ENCODE peak calls at places on chromosomes 6 and 20, in nine cellular contexts. X is A549; Y is HFF-Myc; G is astrocyte; P is chondrocyte; K is CD4-positive, alpha-beta T cell; R is transverse colon; V is B cell; Q is foreskin fibroblast. S is an unnamed sample.

GRCh38 chr6:137102851-137103492 is 58.2 kb upstream of the IL20RA start:
- DNase-seq in X (no peak), Y (no peak), G (no peak), P (no peak), K (no peak), R (no peak), V (peak), Q (no peak), S (peak)

GRCh38 chr20:55253765-55254164 is 751.6 kb downstream of the CBLN4 start:
- DNase-seq in X (no peak), Y (no peak), G (peak), P (no peak), K (no peak), R (no peak), V (no peak), Q (no peak), S (no peak)

GRCh38 chr6:168886306-168886854 is 367.3 kb downstream of the THBS2 start:
- DNase-seq in X (no peak), Y (no peak), G (no peak), P (no peak), K (no peak), R (no peak), V (no peak), Q (no peak), S (no peak)

GRCh38 chr6:3850451-3851203 is 1.5 kb downstream of the FAM50B start:
- DNase-seq in X (no peak), Y (no peak), G (no peak), P (no peak), K (no peak), R (peak), V (no peak), Q (no peak), S (peak)

GRCh38 chr6:137579612-137580011 is 85.4 kb upstream of the OLIG3 start:
- DNase-seq in X (no peak), Y (no peak), G (no peak), P (no peak), K (no peak), R (no peak), V (no peak), Q (no peak), S (no peak)

GRCh38 chr20:40471261-40471629 is 217.8 kb downstream of the MAFB start:
- DNase-seq in X (peak), Y (no peak), G (no peak), P (no peak), K (no peak), R (peak), V (no peak), Q (no peak), S (no peak)

GRCh38 chr20:41380551-41381262 is 14.1 kb upstream of the EMILIN3 start:
- DNase-seq in X (no peak), Y (no peak), G (no peak), P (peak), K (no peak), R (no peak), V (no peak), Q (no peak), S (no peak)

GRCh38 chr6:104548297-104548696 is 311.4 kb downstream of the HACE1 start:
- DNase-seq in X (no peak), Y (no peak), G (no peak), P (no peak), K (no peak), R (no peak), V (no peak), Q (no peak), S (no peak)

GRCh38 chr20:11247943-11248475 is 574.2 kb upstream of the JAG1 start:
- DNase-seq in X (no peak), Y (no peak), G (no peak), P (no peak), K (no peak), R (no peak), V (no peak), Q (no peak), S (no peak)

GRCh38 chr6:11791354-11792107 is 12.9 kb upstream of the ADTRP start:
- DNase-seq in X (no peak), Y (no peak), G (no peak), P (no peak), K (no peak), R (no peak), V (no peak), Q (no peak), S (no peak)

DNA sequence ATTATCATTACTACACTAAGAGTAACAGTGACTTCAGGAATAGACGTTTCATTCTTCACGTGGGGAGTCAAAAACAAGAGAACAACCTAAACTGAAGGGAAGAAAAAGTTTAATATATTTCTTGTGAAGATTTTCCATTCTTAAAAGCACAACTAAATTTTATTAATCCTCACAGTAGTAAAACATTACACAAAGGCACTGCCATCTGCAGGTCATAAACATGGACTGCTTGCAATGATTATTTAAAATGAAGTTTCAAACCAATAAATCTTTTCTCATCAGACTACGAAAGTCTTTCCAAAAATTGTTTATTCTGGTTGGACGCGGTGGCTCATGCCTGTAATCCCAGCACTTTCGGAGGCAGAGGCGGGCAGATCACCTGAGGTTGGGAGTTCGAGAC is 2.6 kb downstream of the NCOA5 start:
- DNase-seq in X (peak), Y (no peak), G (no peak), P (no peak), K (no peak), R (no peak), V (no peak), Q (no peak), S (no peak)
- TF ChIP-seq CTCF in X (peak), Y (no peak), G (peak), P (peak), K (peak), R (peak), V (peak), Q (peak), S (peak)

GRCh38 chr6:37047421-37047931 is 42.0 kb downstream of the FGD2 start:
- DNase-seq in X (no peak), Y (no peak), G (no peak), P (no peak), K (no peak), R (no peak), V (no peak), Q (no peak), S (no peak)

GRCh38 chr6:37049990-37050853 is 44.8 kb downstream of the FGD2 start:
- DNase-seq in X (no peak), Y (no peak), G (no peak), P (no peak), K (peak), R (peak), V (peak), Q (no peak), S (peak)

GRCh38 chr6:37047933-37048850 is 42.7 kb downstream of the FGD2 start:
- DNase-seq in X (no peak), Y (no peak), G (no peak), P (no peak), K (no peak), R (no peak), V (no peak), Q (no peak), S (no peak)

GRCh38 chr6:37049735-37049989 is 44.2 kb downstream of the FGD2 start:
- DNase-seq in X (no peak), Y (no peak), G (no peak), P (no peak), K (peak), R (no peak), V (no peak), Q (no peak), S (no peak)

GRCh38 chr6:37048851-37049734 is 43.6 kb downstream of the FGD2 start:
- DNase-seq in X (no peak), Y (peak), G (peak), P (no peak), K (peak), R (peak), V (peak), Q (peak), S (peak)
- TF ChIP-seq CTCF in X (no peak), Y (no peak), G (no peak), P (no peak), K (no peak), R (no peak), V (no peak), Q (no peak), S (no peak)

GRCh38 chr6:125791820-125792165 is 1.0 kb downstream of the NCOA7 start:
- DNase-seq in X (no peak), Y (no peak), G (no peak), P (no peak), K (no peak), R (no peak), V (no peak), Q (no peak), S (no peak)

GRCh38 chr6:125792172-125792571 is 1.4 kb downstream of the NCOA7 start:
- DNase-seq in X (no peak), Y (no peak), G (no peak), P (no peak), K (no peak), R (no peak), V (no peak), Q (no peak), S (no peak)

GRCh38 chr6:125792680-125793079 is 1.9 kb downstream of the NCOA7 start:
- DNase-seq in X (no peak), Y (no peak), G (peak), P (no peak), K (no peak), R (no peak), V (no peak), Q (no peak), S (no peak)

GRCh38 chr6:125790403-125791150 is at the start of gene NCOA7:
- DNase-seq in X (peak), Y (no peak), G (peak), P (peak), K (peak), R (peak), V (peak), Q (peak), S (no peak)

GRCh38 chr6:125791151-125791819 is 525 bp downstream of the NCOA7 start:
- DNase-seq in X (peak), Y (no peak), G (peak), P (no peak), K (peak), R (peak), V (peak), Q (no peak), S (no peak)
- TF ChIP-seq CTCF in X (peak), Y (peak), G (peak), P (peak), K (peak), R (peak), V (peak), Q (peak), S (peak)

DNA sequence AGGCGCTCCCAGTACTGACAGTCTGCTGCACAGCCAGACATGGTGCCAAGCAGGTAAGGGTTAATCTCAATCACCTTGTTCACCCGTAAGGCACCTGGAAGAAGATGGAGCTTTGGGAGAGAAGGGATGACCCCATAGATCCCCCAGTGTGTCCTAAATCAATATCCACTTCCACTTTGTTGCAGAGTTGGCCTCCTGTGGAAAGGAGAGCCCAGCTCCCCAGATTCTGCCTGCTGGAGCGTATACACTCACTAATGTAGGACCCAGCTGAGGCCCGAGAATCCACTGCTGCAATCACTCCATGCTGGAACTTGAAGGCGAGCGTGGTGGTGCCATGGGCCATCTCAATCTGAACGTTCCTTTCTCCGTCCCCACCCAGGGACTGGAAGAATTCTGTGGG is 1.2 kb downstream of the PSMB8 start:
- DNase-seq in X (no peak), Y (no peak), G (no peak), P (no peak), K (no peak), R (no peak), V (no peak), Q (no peak), S (no peak)
- TF ChIP-seq CTCF in X (no peak), Y (no peak), G (no peak), P (no peak), K (no peak), R (no peak), V (no peak), Q (no peak), S (no peak)

GRCh38 chr6:7879980-7880717 is 30.4 kb downstream of the TXNDC5 start:
- DNase-seq in X (no peak), Y (no peak), G (no peak), P (no peak), K (no peak), R (no peak), V (no peak), Q (no peak), S (no peak)

GRCh38 chr6:7880718-7881107 is 29.9 kb downstream of the TXNDC5 start:
- DNase-seq in X (no peak), Y (no peak), G (no peak), P (no peak), K (no peak), R (no peak), V (no peak), Q (no peak), S (no peak)

GRCh38 chr6:7879579-7879978 is 31.0 kb downstream of the TXNDC5 start:
- DNase-seq in X (no peak), Y (no peak), G (no peak), P (no peak), K (no peak), R (no peak), V (no peak), Q (no peak), S (no peak)

GRCh38 chr6:7878401-7878964 is 32.1 kb downstream of the TXNDC5 start:
- DNase-seq in X (no peak), Y (no peak), G (no peak), P (no peak), K (no peak), R (no peak), V (no peak), Q (no peak), S (no peak)

DNA sequence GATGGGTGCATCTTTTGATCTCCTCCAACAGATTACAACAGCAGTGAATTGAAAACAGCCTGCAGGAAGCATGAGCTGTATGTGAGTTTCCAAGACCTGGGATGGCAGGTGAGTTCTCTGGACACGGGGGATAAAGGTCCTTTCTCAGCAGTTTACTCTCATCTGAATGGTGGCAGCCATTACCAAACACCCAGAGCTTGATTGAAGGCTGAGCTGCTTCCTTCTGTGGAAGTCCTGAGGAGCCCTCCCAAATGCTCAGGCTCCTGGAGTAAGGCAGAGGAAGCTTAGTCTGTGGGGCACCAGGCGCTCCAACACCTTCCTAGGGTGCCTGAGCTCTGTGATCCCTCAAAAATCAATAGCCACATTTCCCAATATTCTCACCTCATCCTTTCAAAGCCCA is 31.5 kb downstream of the TXNDC5 start:
- DNase-seq in X (no peak), Y (no peak), G (no peak), P (no peak), K (no peak), R (no peak), V (no peak), Q (no peak), S (no peak)
- TF ChIP-seq CTCF in X (no peak), Y (no peak), G (no peak), P (no peak), K (no peak), R (no peak), V (no peak), Q (no peak), S (no peak)

GRCh38 chr6:146898888-146899227 is 300.1 kb downstream of the ADGB start:
- DNase-seq in X (no peak), Y (no peak), G (no peak), P (no peak), K (no peak), R (no peak), V (no peak), Q (no peak), S (no peak)

GRCh38 chr6:146904596-146904995 is 299.6 kb upstream of the STXBP5 start:
- DNase-seq in X (no peak), Y (no peak), G (no peak), P (no peak), K (no peak), R (no peak), V (no peak), Q (no peak), S (no peak)

GRCh38 chr6:146902846-146903245 is 301.4 kb upstream of the STXBP5 start:
- DNase-seq in X (no peak), Y (no peak), G (no peak), P (no peak), K (no peak), R (no peak), V (no peak), Q (no peak), S (no peak)

GRCh38 chr6:146905313-146905712 is 298.9 kb upstream of the STXBP5 start:
- DNase-seq in X (peak), Y (no peak), G (peak), P (no peak), K (no peak), R (no peak), V (no peak), Q (peak), S (no peak)

GRCh38 chr6:146901940-146902816 is 302.0 kb upstream of the STXBP5 start:
- DNase-seq in X (no peak), Y (no peak), G (no peak), P (no peak), K (no peak), R (no peak), V (no peak), Q (no peak), S (no peak)
- TF ChIP-seq CTCF in X (peak), Y (no peak), G (no peak), P (peak), K (peak), R (peak), V (no peak), Q (peak), S (no peak)

GRCh38 chr20:45329497-45330319 is 18.5 kb downstream of the SDC4 start:
- DNase-seq in X (no peak), Y (no peak), G (no peak), P (peak), K (no peak), R (no peak), V (no peak), Q (no peak), S (no peak)
- TF ChIP-seq CTCF in X (no peak), Y (no peak), G (no peak), P (no peak), K (no peak), R (no peak), V (no peak), Q (no peak), S (no peak)

DNA sequence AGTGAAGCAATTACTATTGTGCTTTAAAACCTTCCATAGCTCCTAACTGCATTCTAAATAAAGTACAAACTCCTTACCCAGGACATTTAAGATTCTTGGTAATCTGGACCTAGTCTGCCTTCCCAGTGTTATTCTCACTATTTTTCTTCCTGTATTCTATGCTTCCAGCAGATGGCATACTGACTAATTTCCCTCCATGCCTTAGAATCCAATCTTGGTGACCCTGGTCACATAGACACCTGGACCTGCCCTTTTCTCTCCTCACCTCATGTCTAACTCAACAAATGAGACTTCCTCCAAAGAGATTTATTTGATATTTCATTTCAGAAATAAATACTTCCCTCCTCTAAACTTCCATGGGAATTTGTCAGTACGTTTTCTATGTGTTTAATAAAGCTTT is 25.8 kb downstream of the ROS1 start:
- DNase-seq in X (peak), Y (no peak), G (no peak), P (no peak), K (no peak), R (no peak), V (no peak), Q (no peak), S (no peak)
- TF ChIP-seq CTCF in X (peak), Y (no peak), G (peak), P (peak), K (no peak), R (peak), V (no peak), Q (peak), S (no peak)